ENCODE peak calls at places on chromosomes 16 and 17, in six cellular contexts. J is NCI-H774, X is HFFc6, O is T-helper 9 cell, M is HT-29, C is GM04504. V is an unnamed sample.

GRCh38 chr16:3431779-3432219 is 11.5 kb downstream of the ZNF597 start:
- DNase-seq in J (no peak), C (no peak), O (peak; percentile 6), M (no peak), X (no peak), V (no peak)

GRCh38 chr17:43349142-43349541 is 49.7 kb upstream of the ARL4D start:
- DNase-seq in O (no peak), X (no peak), J (no peak), M (no peak), C (no peak), V (no peak)

GRCh38 chr16:68019167-68019680 is 3.5 kb upstream of the DPEP2NB start:
- DNase-seq in M (no peak), X (no peak), C (no peak), O (no peak), J (no peak), V (no peak)

GRCh38 chr16:75854117-75854516 is 127.8 kb upstream of the CPHXL start:
- DNase-seq in O (no peak), M (no peak), C (no peak), J (no peak), X (no peak), V (no peak)

GRCh38 chr16:71412270-71413160 is 29.3 kb downstream of the TLE7 start:
- DNase-seq in X (peak; percentile 46), J (peak; percentile 35), M (peak; percentile 94), O (peak; percentile 61), C (peak; percentile 37), V (peak; percentile 69)

GRCh38 chr17:77002103-77003045 is 134.2 kb downstream of the MGAT5B start:
- DNase-seq in O (no peak), J (peak; percentile 38), M (peak; percentile 57), X (peak; percentile 30), C (no peak), V (no peak)

GRCh38 chr16:75263291-75263962 is 12.0 kb upstream of the BCAR1 start:
- DNase-seq in J (no peak), X (no peak), M (no peak), C (no peak), O (no peak), V (no peak)

GRCh38 chr17:9324864-9325263 is 250.8 kb downstream of the STX8 start:
- DNase-seq in M (no peak), O (no peak), X (no peak), C (no peak), J (no peak), V (no peak)

GRCh38 chr16:4090476-4090875 is 25.8 kb downstream of the ADCY9 start:
- DNase-seq in M (no peak), C (no peak), O (no peak), X (no peak), J (no peak), V (no peak)

GRCh38 chr16:3954411-3954921 is 74.0 kb upstream of the CREBBP start:
- DNase-seq in O (no peak), M (no peak), J (no peak), C (no peak), X (no peak), V (no peak)

GRCh38 chr17:55734128-55734781 is 11.6 kb upstream of the TMEM100 start:
- DNase-seq in J (no peak), O (no peak), C (no peak), X (no peak), M (no peak), V (no peak)

GRCh38 chr16:30567160-30567990 is 4.1 kb downstream of the ZNF688 start:
- DNase-seq in J (no peak), O (peak; percentile 39), C (no peak), M (no peak), X (no peak), V (peak; percentile 51)

GRCh38 chr16:70573451-70574121 is 50.0 kb downstream of the SF3B3 start:
- DNase-seq in M (no peak), X (peak; percentile 80), C (peak; percentile 45), O (no peak), J (no peak), V (no peak)

GRCh38 chr16:89653656-89654295 is 3.7 kb downstream of the CHMP1A start:
- DNase-seq in C (no peak), X (no peak), O (no peak), M (no peak), J (no peak), V (no peak)

GRCh38 chr17:79027274-79027924 is 3.4 kb downstream of the C1QTNF1 start:
- DNase-seq in J (no peak), X (no peak), M (peak; percentile 58), O (no peak), C (no peak), V (no peak)

GRCh38 chr16:68146583-68146982 is 61.4 kb downstream of the NFATC3 start:
- DNase-seq in O (no peak), J (no peak), M (peak; percentile 2), C (no peak), X (no peak), V (no peak)

GRCh38 chr16:53346-54236 is at the start of the genes POLR3K and SNRNP25:
- DNase-seq in M (peak; percentile 99), O (peak; percentile 97), C (peak; percentile 96), J (peak; percentile 83), X (peak; percentile 99), V (peak; percentile 98)

GRCh38 chr17:58391302-58391984 is 25.9 kb downstream of the RNF43 start:
- DNase-seq in J (peak; percentile 88), X (no peak), C (no peak), O (no peak), M (peak; percentile 99), V (no peak)

GRCh38 chr17:44971776-44972483 is 3.8 kb upstream of the C1QL1 start:
- DNase-seq in J (no peak), C (no peak), X (peak; percentile 57), M (no peak), O (no peak), V (no peak)

GRCh38 chr16:87327798-87328495 is 10.8 kb upstream of the C16orf95 start:
- DNase-seq in M (no peak), X (no peak), C (no peak), J (no peak), O (no peak), V (no peak)

GRCh38 chr17:75693500-75694481 is 26.7 kb downstream of the SAP30BP start:
- DNase-seq in M (peak; percentile 93), O (no peak), C (peak; percentile 95), J (no peak), X (peak; percentile 99), V (no peak)

GRCh38 chr17:63950940-63951907 is 19.1 kb upstream of the CD79B start:
- DNase-seq in X (no peak), C (no peak), O (peak; percentile 27), J (peak; percentile 16), M (peak; percentile 84), V (no peak)

GRCh38 chr16:74168445-74168844 is 128.2 kb upstream of the PSMD7 start:
- DNase-seq in C (no peak), M (no peak), O (no peak), X (no peak), J (no peak), V (no peak)

GRCh38 chr17:10325036-10325435 is 47.8 kb downstream of the MYH13 start:
- DNase-seq in C (no peak), J (no peak), O (no peak), M (no peak), X (no peak), V (no peak)

V was measured in effector CD4-positive, alpha-beta T cell.